ENCODE peak calls at places on chromosomes 11 and 22, in nine cellular contexts. R is fibroblast of lung, L is PC-3, K is neuronal stem cell, H is PC-9, P is mammary epithelial cell, Z is mesenchymal stem cell, Q is IMR-90, Y is keratinocyte. E is an unnamed sample.
A peak's percentile ranks its signal among the peaks of the same experiment; 100 is the strongest.

GRCh38 chr11:67204837-67205236 is 61.4 kb upstream of the GRK2 start:
- DNase-seq in R (no peak), L (no peak), K (no peak), H (no peak), P (no peak), Z (no peak), Q (no peak), Y (no peak), E (no peak)

GRCh38 chr11:133163463-133164419 is 368.6 kb downstream of the OPCML start:
- DNase-seq in R (peak; percentile 45), L (peak; percentile 62), K (peak; percentile 46), H (peak; percentile 45), P (peak; percentile 32), Z (no peak), Q (peak; percentile 20), Y (no peak), E (peak; percentile 29)

GRCh38 chr11:1297011-1297575 is 12.3 kb downstream of the TOLLIP start:
- DNase-seq in R (no peak), L (no peak), K (no peak), H (no peak), P (no peak), Z (no peak), Q (no peak), Y (no peak), E (no peak)

GRCh38 chr11:102799656-102800339 is 1.8 kb upstream of the MMP1 start:
- DNase-seq in R (no peak), L (no peak), K (no peak), H (no peak), P (no peak), Z (peak; percentile 54), Q (peak; percentile 55), Y (no peak), E (no peak)

GRCh38 chr11:46489668-46490560 is 98.3 kb upstream of the CHRM4 start:
- DNase-seq in R (peak; percentile 67), L (peak; percentile 59), K (no peak), H (no peak), P (peak; percentile 32), Z (peak; percentile 59), Q (peak; percentile 69), Y (no peak), E (peak; percentile 48)

GRCh38 chr11:110921742-110922200 is 209.5 kb upstream of the ARHGAP20 start:
- DNase-seq in R (peak; percentile 62), L (no peak), K (no peak), H (peak; percentile 58), P (no peak), Z (no peak), Q (peak; percentile 50), Y (no peak), E (no peak)

GRCh38 chr22:43951966-43952365 is 3.3 kb upstream of the SAMM50 start:
- DNase-seq in R (no peak), L (no peak), K (no peak), H (no peak), P (no peak), Z (no peak), Q (no peak), Y (no peak), E (no peak)

GRCh38 chr22:22213231-22213630 is 31.4 kb upstream of the VPREB1 start:
- DNase-seq in R (peak; percentile 38), L (no peak), K (no peak), H (no peak), P (no peak), Z (no peak), Q (peak; percentile 40), Y (no peak), E (no peak)

GRCh38 chr11:128653828-128654231 is 40.0 kb upstream of the FLI1 start:
- DNase-seq in R (no peak), L (peak; percentile 90), K (no peak), H (no peak), P (peak; percentile 80), Z (peak; percentile 30), Q (peak; percentile 75), Y (no peak), E (no peak)

GRCh38 chr11:73640567-73640966 is 5.8 kb upstream of the PLEKHB1 start:
- DNase-seq in R (no peak), L (no peak), K (no peak), H (no peak), P (no peak), Z (no peak), Q (no peak), Y (no peak), E (no peak)

GRCh38 chr11:2742611-2743426 is 43.0 kb upstream of the KCNQ1OT1 start:
- DNase-seq in R (no peak), L (no peak), K (no peak), H (no peak), P (no peak), Z (no peak), Q (no peak), Y (no peak), E (no peak)

GRCh38 chr11:59669611-59670009 is 773 bp upstream of the PATL1 start:
- DNase-seq in R (peak; percentile 72), L (peak; percentile 41), K (no peak), H (peak; percentile 67), P (peak; percentile 56), Z (peak; percentile 73), Q (peak; percentile 49), Y (no peak), E (no peak)

GRCh38 chr22:20758688-20759087 is 15.2 kb upstream of the SERPIND1 start:
- DNase-seq in R (no peak), L (no peak), K (no peak), H (no peak), P (no peak), Z (no peak), Q (no peak), Y (no peak), E (no peak)

GRCh38 chr22:24500251-24500820 is 5.2 kb downstream of the UPB1 start:
- DNase-seq in R (no peak), L (no peak), K (no peak), H (no peak), P (no peak), Z (no peak), Q (no peak), Y (no peak), E (no peak)

GRCh38 chr22:33126881-33127280 is 68.7 kb upstream of the SYN3 start:
- DNase-seq in R (no peak), L (no peak), K (peak; percentile 23), H (no peak), P (peak; percentile 37), Z (no peak), Q (no peak), Y (no peak), E (peak; percentile 9)

GRCh38 chr22:38313384-38313955 is 3.8 kb downstream of the CSNK1E start:
- DNase-seq in R (peak; percentile 97), L (peak; percentile 73), K (no peak), H (no peak), P (peak; percentile 90), Z (peak; percentile 95), Q (peak; percentile 96), Y (no peak), E (peak; percentile 56)

GRCh38 chr22:33400891-33401290 is 342.7 kb upstream of the SYN3 start:
- DNase-seq in R (no peak), L (no peak), K (no peak), H (no peak), P (no peak), Z (no peak), Q (no peak), Y (no peak), E (no peak)

GRCh38 chr11:29844701-29845379 is 172.0 kb downstream of the KCNA4 start:
- DNase-seq in R (no peak), L (no peak), K (no peak), H (no peak), P (no peak), Z (no peak), Q (no peak), Y (no peak), E (no peak)

GRCh38 chr11:109077340-109077927 is 344.6 kb upstream of the C11orf87 start:
- DNase-seq in R (no peak), L (no peak), K (no peak), H (no peak), P (no peak), Z (no peak), Q (no peak), Y (no peak), E (peak; percentile 85)
- H2AFZ ChIP-seq in R (no peak overlapping the region), L (no peak overlapping the region), K (no peak overlapping the region), H (no peak overlapping the region), P (no peak overlapping the region), Z (no peak overlapping the region), Q (no peak overlapping the region), Y (no peak overlapping the region), E (peak overlapping the region; percentile 61)

DNA sequence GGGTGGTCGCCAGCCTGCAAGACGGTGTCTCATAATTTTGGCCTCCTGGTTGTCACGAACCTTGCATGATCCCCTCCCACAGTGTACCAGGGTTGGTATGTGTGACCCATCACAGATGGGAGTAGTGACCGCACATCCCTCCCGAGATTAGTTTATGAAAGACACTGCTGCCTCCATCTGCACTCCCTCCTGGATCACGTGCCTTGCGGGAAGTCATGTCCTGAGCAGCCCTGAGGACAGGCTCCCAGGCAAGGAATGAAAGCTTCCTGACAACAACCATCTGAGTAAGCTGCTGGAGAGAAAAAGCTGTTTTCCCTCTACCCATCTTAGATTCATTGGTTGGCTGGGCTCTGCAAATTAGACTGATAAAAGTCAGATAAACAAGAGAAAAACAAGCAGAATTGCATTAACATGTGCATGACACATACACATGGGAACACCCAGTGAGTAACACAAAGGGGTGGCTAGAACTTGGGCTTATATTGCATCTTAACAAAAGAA is 14.4 kb upstream of the PAMR1 start:
- DNase-seq in R (peak; percentile 90), L (peak; percentile 23), K (no peak), H (no peak), P (peak; percentile 70), Z (peak; percentile 92), Q (peak; percentile 86), Y (no peak), E (no peak)
- H2AFZ ChIP-seq in R (no peak overlapping the region), L (no peak overlapping the region), K (no peak overlapping the region), H (no peak overlapping the region), P (no peak overlapping the region), Z (no peak overlapping the region), Q (peak overlapping the region; percentile 75), Y (no peak overlapping the region), E (no peak overlapping the region)

DNA sequence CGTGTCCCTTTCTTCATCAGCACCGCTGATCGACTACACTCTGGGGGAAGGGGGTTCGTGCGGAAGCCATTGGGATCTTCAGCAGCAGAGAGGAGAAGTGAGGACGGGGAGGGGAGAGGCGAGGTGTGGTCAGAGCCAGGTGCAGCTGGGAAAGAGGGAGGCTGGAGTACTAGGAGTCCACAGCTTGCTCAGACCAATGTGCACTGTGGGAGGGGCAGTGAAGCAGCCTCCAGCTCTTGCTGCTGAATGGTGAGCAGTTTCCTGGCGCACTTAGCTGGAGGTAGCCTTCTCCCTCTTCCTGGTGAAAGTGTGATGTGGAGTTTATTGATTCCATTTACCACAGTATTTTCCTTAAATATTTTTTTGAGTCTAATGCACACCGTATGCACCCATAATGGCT is 99.0 kb upstream of the NECTIN1 start:
- DNase-seq in R (no peak), L (no peak), K (no peak), H (no peak), P (no peak), Z (no peak), Q (no peak), Y (no peak), E (no peak)
- H2AFZ ChIP-seq in R (no peak overlapping the region), L (no peak overlapping the region), K (no peak overlapping the region), H (no peak overlapping the region), P (no peak overlapping the region), Z (no peak overlapping the region), Q (no peak overlapping the region), Y (no peak overlapping the region), E (no peak overlapping the region)

DNA sequence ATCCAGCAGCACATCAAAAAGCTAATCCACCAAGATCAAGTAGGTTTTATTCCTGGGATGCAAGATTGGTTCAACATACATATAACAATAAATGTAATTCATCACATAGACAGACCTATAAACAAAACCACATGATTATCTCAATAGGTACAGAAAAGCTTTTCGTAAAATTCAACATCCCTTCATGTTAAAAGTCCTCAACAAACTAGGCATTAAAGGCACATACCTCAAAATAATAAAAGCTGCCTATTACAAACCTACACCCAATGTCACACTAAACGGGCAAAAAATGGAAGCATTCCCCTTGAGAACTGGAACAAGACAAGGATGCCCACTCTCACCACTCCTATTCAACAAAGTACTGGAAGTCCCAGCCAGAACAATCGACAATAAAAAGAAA is 12.9 kb downstream of the OR52A5 start:
- DNase-seq in R (no peak), L (no peak), K (no peak), H (no peak), P (no peak), Z (no peak), Q (no peak), Y (no peak), E (no peak)
- H2AFZ ChIP-seq in R (no peak overlapping the region), L (no peak overlapping the region), K (no peak overlapping the region), H (no peak overlapping the region), P (no peak overlapping the region), Z (no peak overlapping the region), Q (no peak overlapping the region), Y (no peak overlapping the region), E (no peak overlapping the region)

E was measured in MM.1S.